ENCODE peak calls at places on chromosomes 1 and 21, in four cellular contexts. One of them, this sample, is unnamed.

GRCh38 chr1:37399205-37399604 is 75.2 kb upstream of the ZC3H12A start:
- DNase-seq in nephron progenitor cell: no peak
- DNase-seq in cardiac muscle cell: no peak
- DNase-seq in Kasumi-1: no peak
- DNase-seq in this sample: no peak

GRCh38 chr1:4462831-4463484 is 191.5 kb upstream of the AJAP1 start:
- DNase-seq in Kasumi-1: no peak
- DNase-seq in cardiac muscle cell: no peak
- DNase-seq in nephron progenitor cell: no peak
- DNase-seq in this sample: no peak

GRCh38 chr1:235011064-235011598 is 117.5 kb downstream of the TOMM20 start:
- DNase-seq in Kasumi-1: no peak
- DNase-seq in cardiac muscle cell: no peak
- DNase-seq in nephron progenitor cell: no peak
- DNase-seq in this sample: no peak

GRCh38 chr21:34274001-34274400 is 89.8 kb upstream of the KCNE2 start:
- DNase-seq in cardiac muscle cell: peak; percentile 61
- DNase-seq in nephron progenitor cell: no peak
- DNase-seq in Kasumi-1: no peak
- DNase-seq in this sample: no peak

GRCh38 chr1:116944613-116945012 is 34.9 kb downstream of the PTGFRN start:
- DNase-seq in nephron progenitor cell: no peak
- DNase-seq in Kasumi-1: no peak
- DNase-seq in cardiac muscle cell: no peak
- DNase-seq in this sample: no peak

GRCh38 chr1:199336745-199337640 is 690.5 kb upstream of the NR5A2 start:
- DNase-seq in cardiac muscle cell: no peak
- DNase-seq in Kasumi-1: no peak
- DNase-seq in nephron progenitor cell: no peak
- DNase-seq in this sample: no peak

GRCh38 chr1:201016211-201016651 is 7.3 kb downstream of the KIF21B start:
- DNase-seq in Kasumi-1: peak; percentile 42
- DNase-seq in nephron progenitor cell: no peak
- DNase-seq in cardiac muscle cell: peak; percentile 44
- DNase-seq in this sample: peak; percentile 59

GRCh38 chr1:179156026-179156425 is 73.5 kb downstream of the ABL2 start:
- DNase-seq in nephron progenitor cell: no peak
- DNase-seq in cardiac muscle cell: no peak
- DNase-seq in Kasumi-1: no peak
- DNase-seq in this sample: no peak

GRCh38 chr1:228238461-228238860 is 30.6 kb downstream of the OBSCN start:
- DNase-seq in Kasumi-1: no peak
- DNase-seq in nephron progenitor cell: no peak
- DNase-seq in cardiac muscle cell: no peak
- DNase-seq in this sample: no peak

GRCh38 chr1:246566808-246567154 is 525 bp downstream of the CNST start:
- DNase-seq in nephron progenitor cell: no peak
- DNase-seq in cardiac muscle cell: no peak
- DNase-seq in Kasumi-1: peak; percentile 62
- DNase-seq in this sample: no peak

GRCh38 chr21:26068776-26069175 is 101.8 kb downstream of the APP start:
- DNase-seq in Kasumi-1: no peak
- DNase-seq in nephron progenitor cell: no peak
- DNase-seq in cardiac muscle cell: no peak
- DNase-seq in this sample: no peak

GRCh38 chr1:20404466-20404865 is 81.5 kb downstream of the CAMK2N1 start:
- DNase-seq in nephron progenitor cell: peak; percentile 15
- DNase-seq in cardiac muscle cell: no peak
- DNase-seq in Kasumi-1: no peak
- DNase-seq in this sample: peak; percentile 84

GRCh38 chr21:45596704-45597318 is 46.7 kb upstream of the PCBP3 start:
- DNase-seq in nephron progenitor cell: peak; percentile 86
- DNase-seq in cardiac muscle cell: peak; percentile 49
- DNase-seq in Kasumi-1: peak; percentile 40
- DNase-seq in this sample: no peak

GRCh38 chr1:95685091-95685490 is 451.1 kb downstream of the RWDD3 start:
- DNase-seq in Kasumi-1: no peak
- DNase-seq in nephron progenitor cell: no peak
- DNase-seq in cardiac muscle cell: no peak
- DNase-seq in this sample: peak; percentile 16

GRCh38 chr1:76723949-76724348 is 143.3 kb upstream of the ST6GALNAC5 start:
- DNase-seq in cardiac muscle cell: no peak
- DNase-seq in nephron progenitor cell: no peak
- DNase-seq in Kasumi-1: no peak
- DNase-seq in this sample: no peak

GRCh38 chr1:61051455-61052392 is 30.6 kb upstream of the NFIA start:
- DNase-seq in nephron progenitor cell: peak; percentile 20
- DNase-seq in cardiac muscle cell: no peak
- DNase-seq in Kasumi-1: no peak
- DNase-seq in this sample: peak; percentile 55

GRCh38 chr21:38460171-38460742 is 38.0 kb downstream of the ERG start:
- DNase-seq in nephron progenitor cell: no peak
- DNase-seq in Kasumi-1: no peak
- DNase-seq in cardiac muscle cell: peak; percentile 87
- DNase-seq in this sample: no peak

GRCh38 chr1:172298146-172298545 is 122.3 kb upstream of the C1orf105 start:
- DNase-seq in Kasumi-1: no peak
- DNase-seq in nephron progenitor cell: no peak
- DNase-seq in cardiac muscle cell: no peak
- DNase-seq in this sample: no peak

GRCh38 chr1:106746448-106747085 is 309.9 kb upstream of the PRMT6 start:
- DNase-seq in Kasumi-1: peak; percentile 5
- DNase-seq in nephron progenitor cell: no peak
- DNase-seq in cardiac muscle cell: no peak
- DNase-seq in this sample: no peak

GRCh38 chr1:210816136-210816535 is 317.8 kb downstream of the KCNH1 start:
- DNase-seq in nephron progenitor cell: no peak
- DNase-seq in cardiac muscle cell: no peak
- DNase-seq in Kasumi-1: no peak
- DNase-seq in this sample: no peak

GRCh38 chr1:154186177-154186576 is 5.7 kb downstream of the TPM3 start:
- DNase-seq in Kasumi-1: peak; percentile 88
- DNase-seq in cardiac muscle cell: peak; percentile 57
- DNase-seq in nephron progenitor cell: peak; percentile 68
- DNase-seq in this sample: peak; percentile 47

GRCh38 chr1:65166572-65167305 is 18.7 kb downstream of the AK4 start:
- DNase-seq in Kasumi-1: no peak
- DNase-seq in cardiac muscle cell: no peak
- DNase-seq in nephron progenitor cell: no peak
- DNase-seq in this sample: no peak

GRCh38 chr1:109669246-109669948 is 1.5 kb downstream of the GSTM2 start:
- DNase-seq in cardiac muscle cell: no peak
- DNase-seq in Kasumi-1: peak; percentile 9
- DNase-seq in nephron progenitor cell: no peak
- DNase-seq in this sample: no peak

GRCh38 chr21:37582613-37583012 is 216.0 kb downstream of the DYRK1A start:
- DNase-seq in cardiac muscle cell: peak; percentile 84
- DNase-seq in Kasumi-1: peak; percentile 25
- DNase-seq in nephron progenitor cell: no peak
- DNase-seq in this sample: peak; percentile 9

GRCh38 chr1:40315239-40315794 is 1.8 kb downstream of the COL9A2 start:
- DNase-seq in nephron progenitor cell: peak; percentile 87
- DNase-seq in Kasumi-1: peak; percentile 83
- DNase-seq in cardiac muscle cell: peak; percentile 93
- DNase-seq in this sample: peak; percentile 97

GRCh38 chr1:218546314-218546713 is 201.2 kb downstream of the TGFB2 start:
- DNase-seq in nephron progenitor cell: no peak
- DNase-seq in Kasumi-1: no peak
- DNase-seq in cardiac muscle cell: peak; percentile 26
- DNase-seq in this sample: no peak

GRCh38 chr21:36696390-36696639 is 2.6 kb upstream of the SIM2 start:
- DNase-seq in cardiac muscle cell: no peak
- DNase-seq in nephron progenitor cell: no peak
- DNase-seq in Kasumi-1: no peak
- DNase-seq in this sample: no peak

GRCh38 chr1:159646687-159647086 is 59.1 kb downstream of the APCS start:
- DNase-seq in nephron progenitor cell: no peak
- DNase-seq in cardiac muscle cell: no peak
- DNase-seq in Kasumi-1: peak; percentile 99
- DNase-seq in this sample: no peak

GRCh38 chr21:33490991-33491372 is 534 bp downstream of the DNAJC28 start:
- DNase-seq in cardiac muscle cell: peak; percentile 8
- DNase-seq in Kasumi-1: no peak
- DNase-seq in nephron progenitor cell: no peak
- DNase-seq in this sample: no peak

GRCh38 chr1:3032371-3032862 is 11.2 kb downstream of the ACTRT2 start:
- DNase-seq in Kasumi-1: no peak
- DNase-seq in nephron progenitor cell: no peak
- DNase-seq in cardiac muscle cell: no peak
- DNase-seq in this sample: no peak